ENCODE peak calls at places on chromosomes 4 and X, in four cellular contexts. E is suprapubic skin, I is fibroblast of lung, Y is BE2C. M is an unnamed sample.
A peak's percentile ranks its signal among the peaks of the same experiment; 100 is the strongest.

GRCh38 chr4:4455199-4455865 is 68.4 kb downstream of the NSG1 start:
- DNase-seq in E (no peak), I (no peak), Y (no peak), M (no peak)

GRCh38 chr4:137664416-137664815 is 132.1 kb upstream of the PCDH18 start:
- DNase-seq in E (no peak), I (peak; percentile 37), Y (no peak), M (peak; percentile 67)

GRCh38 chrX:155768036-155768769 is 112.9 kb upstream of the VAMP7 start:
- DNase-seq in E (no peak), I (peak; percentile 15), Y (no peak), M (peak; percentile 74)

GRCh38 chr4:94395541-94395940 is 52.9 kb upstream of the HPGDS start:
- DNase-seq in E (no peak), I (peak; percentile 22), Y (no peak), M (no peak)

GRCh38 chrX:120260369-120260768 is 9.8 kb downstream of the ZBTB33 start:
- DNase-seq in E (peak; percentile 71), I (no peak), Y (no peak), M (no peak)

GRCh38 chr4:164621886-164622521 is 131.9 kb upstream of the SMIM31 start:
- DNase-seq in E (no peak), I (peak; percentile 44), Y (no peak), M (no peak)

GRCh38 chrX:41824551-41824950 is 98.8 kb downstream of the CASK start:
- DNase-seq in E (no peak), I (peak; percentile 67), Y (no peak), M (peak; percentile 47)

GRCh38 chr4:54272051-54272450 is 43.0 kb downstream of the PDGFRA start:
- DNase-seq in E (no peak), I (no peak), Y (no peak), M (no peak)

GRCh38 chr4:185379326-185380295 is 16.1 kb downstream of the LRP2BP start:
- DNase-seq in E (no peak), I (no peak), Y (no peak), M (no peak)

GRCh38 chrX:124211312-124211942 is 121.0 kb upstream of the TEX13D start:
- DNase-seq in E (no peak), I (no peak), Y (no peak), M (peak; percentile 30)

GRCh38 chr4:112085156-112086035 is 59.9 kb upstream of the FAM241A start:
- DNase-seq in E (no peak), I (no peak), Y (no peak), M (peak; percentile 16)

GRCh38 chr4:104501290-104501689 is 6.6 kb upstream of the CXXC4 start:
- DNase-seq in E (no peak), I (no peak), Y (no peak), M (no peak)

GRCh38 chr4:40149960-40150385 is 46.9 kb upstream of the RHOH start:
- DNase-seq in E (no peak), I (peak; percentile 54), Y (peak; percentile 62), M (peak; percentile 85)

GRCh38 chr4:56910172-56910967 is 2.7 kb downstream of the REST start:
- DNase-seq in E (no peak), I (peak; percentile 7), Y (no peak), M (no peak)

GRCh38 chrX:133850414-133850813 is 135.0 kb downstream of the GPC3 start:
- DNase-seq in E (no peak), I (no peak), Y (no peak), M (peak; percentile 7)

DNA sequence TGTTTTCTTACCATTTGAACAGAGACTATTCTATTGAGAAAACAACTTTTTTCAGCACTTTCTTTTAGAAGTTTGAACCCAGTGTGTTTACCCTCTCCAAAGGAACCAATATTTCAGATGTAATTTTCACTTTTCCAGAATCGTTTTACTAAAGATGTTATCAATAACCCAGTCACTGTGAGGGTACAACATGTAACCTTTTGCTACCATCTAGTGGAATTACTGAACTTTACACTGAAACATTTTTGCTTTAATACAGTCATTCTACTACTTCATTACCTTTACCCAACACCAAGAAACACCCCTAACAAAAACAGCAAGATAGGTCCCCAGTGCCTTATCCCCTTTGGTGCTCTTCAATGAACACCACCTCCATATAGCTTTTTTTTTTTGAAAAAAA is 33.1 kb upstream of the PRDX4 start:
- DNase-seq in E (no peak), I (no peak), Y (no peak), M (peak; percentile 18)
- TF ChIP-seq CTCF in E (no peak), I (no peak), Y (peak; percentile 38), M (peak; percentile 28)

DNA sequence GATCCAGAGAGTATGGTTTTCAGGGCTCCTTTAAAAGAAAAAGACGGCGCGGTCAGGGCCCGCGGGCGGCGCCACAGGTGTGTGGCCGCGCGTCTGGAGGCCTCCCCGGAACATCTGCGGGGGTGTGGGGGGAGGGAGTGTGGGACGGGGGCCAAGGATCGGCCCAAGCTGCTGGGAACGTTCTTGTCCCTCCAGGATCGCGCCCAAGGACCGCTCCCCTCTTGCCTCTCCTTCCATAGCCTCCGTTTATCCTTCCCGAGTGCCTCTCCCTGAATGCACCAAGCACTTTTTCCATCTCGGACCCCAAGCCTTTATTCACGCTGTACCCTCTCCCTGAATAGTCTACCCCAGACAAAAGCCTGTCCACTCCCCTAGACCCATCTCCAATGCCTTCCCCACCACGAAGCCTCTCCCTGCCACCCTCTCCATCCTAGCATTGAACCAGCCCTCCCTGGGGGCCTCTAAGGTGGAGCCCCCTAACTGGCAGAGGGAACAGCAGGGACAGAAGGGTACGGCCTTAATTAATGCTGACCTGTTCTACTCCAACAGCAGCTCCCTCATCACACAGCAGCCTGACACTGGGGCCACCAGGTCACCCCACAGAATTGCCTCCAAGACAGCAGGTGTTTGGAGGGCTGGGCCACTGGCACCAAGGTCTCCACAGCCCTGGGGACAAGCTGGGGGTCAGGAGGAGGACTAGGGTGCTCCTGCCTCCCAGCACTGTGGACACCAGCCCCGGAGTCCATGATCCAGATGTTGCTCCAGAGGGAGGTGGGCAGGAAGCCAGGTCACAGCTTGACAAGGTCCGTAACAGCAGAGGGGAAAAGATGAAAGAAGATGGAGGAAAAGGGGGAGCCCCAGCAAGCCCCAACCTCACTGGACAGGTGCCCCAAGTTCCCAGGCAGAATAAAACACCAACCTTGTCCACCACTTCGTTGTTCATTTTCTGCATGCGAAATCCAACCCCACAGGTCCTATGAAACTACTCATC is 3.9 kb downstream of the CRMP1 start:
- DNase-seq in E (no peak), I (no peak), Y (no peak), M (no peak)
- H3K4me3 ChIP-seq in E (peak overlapping the region; percentile 50), I (no peak overlapping the region), Y (peak overlapping the region; percentile 93), M (no peak overlapping the region)

DNA sequence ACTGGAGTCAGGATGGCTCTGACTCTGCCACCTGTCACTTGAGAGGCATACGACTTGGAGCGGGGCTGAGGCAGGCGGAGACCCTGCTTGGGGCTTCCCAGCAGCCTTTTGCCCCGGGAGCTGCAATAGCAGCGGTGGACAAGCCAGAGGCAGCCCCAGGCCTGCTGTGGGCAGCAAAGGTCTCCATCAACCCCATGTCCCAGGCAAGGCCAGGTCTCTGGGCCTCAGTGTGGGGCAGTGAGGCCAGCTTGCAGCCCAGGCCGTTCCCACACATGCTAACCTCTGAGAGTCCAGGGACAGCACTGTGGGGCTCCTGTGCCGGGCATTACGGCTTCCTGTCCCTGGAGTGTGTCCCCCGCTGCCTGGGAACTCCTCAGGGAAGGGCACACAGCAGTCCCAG is 53.0 kb downstream of the FAM53A start:
- DNase-seq in E (no peak), I (no peak), Y (no peak), M (no peak)
- TF ChIP-seq CTCF in E (no peak), I (no peak), Y (no peak), M (no peak)

DNA sequence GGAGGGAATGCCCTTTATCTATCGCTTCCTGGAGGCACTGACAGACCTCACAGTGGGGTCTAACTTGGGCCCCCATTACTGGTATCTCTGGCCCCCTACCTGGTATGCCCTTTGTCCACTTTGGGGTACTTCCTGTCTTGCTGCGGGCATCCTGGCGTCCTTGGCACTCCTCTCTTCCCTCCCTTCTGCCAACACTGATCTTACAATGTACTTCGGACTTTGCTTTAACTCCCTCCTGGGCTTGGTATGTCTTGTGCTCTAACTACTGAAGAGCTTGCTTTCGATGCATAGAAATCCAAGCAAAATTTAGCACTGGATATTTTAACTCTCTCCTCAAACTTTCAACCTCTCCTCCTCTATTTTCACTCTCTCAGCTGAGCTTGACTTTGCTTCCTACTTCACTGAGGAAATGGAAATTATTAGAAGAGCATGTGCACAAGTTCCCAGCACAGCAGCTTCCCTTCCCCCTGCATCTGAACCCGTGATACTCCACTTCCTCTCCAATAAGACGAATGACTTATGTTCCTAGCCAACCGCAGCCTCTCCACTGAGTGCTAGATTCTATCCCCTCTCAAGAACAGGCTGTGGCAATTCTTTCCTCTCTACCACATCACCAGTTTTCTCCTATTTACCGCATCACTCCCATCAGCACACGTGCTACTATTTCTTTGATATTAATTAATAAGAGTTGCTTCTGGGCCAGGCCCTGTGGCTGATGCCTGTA is 52.9 kb downstream of the SUPT20HL2 start:
- DNase-seq in E (no peak), I (peak; percentile 50), Y (no peak), M (peak; percentile 75)
- H3K4me3 ChIP-seq in E (no peak overlapping the region), I (no peak overlapping the region), Y (no peak overlapping the region), M (no peak overlapping the region)

DNA sequence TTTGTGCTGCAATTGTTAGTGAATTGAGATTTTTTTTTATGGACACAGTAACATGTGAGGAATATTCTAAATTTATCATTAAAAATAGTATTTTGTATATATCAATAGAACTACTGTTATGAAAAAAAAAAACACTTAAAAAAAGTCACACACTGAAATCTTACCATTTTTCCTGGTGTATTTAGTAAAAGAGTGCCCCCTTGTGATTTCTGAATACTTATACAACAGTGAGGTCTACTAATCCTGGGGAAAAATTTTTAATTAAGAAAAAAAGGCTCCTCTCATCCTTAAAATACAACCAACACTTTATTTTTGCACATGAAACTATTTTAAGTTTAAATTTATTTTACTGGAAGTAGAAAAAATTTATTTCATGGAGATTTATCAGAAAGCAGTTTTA is 56.4 kb upstream of the SPOCK3 start:
- DNase-seq in E (no peak), I (peak; percentile 23), Y (no peak), M (peak; percentile 27)
- TF ChIP-seq CTCF in E (no peak), I (no peak), Y (peak; percentile 42), M (peak; percentile 32)

GRCh38 chr4:15355464-15355863 is 72.4 kb upstream of the C1QTNF7 start:
- DNase-seq in E (no peak), I (no peak), Y (no peak), M (no peak)
- H3K4me3 ChIP-seq in E (no peak overlapping the region), I (no peak overlapping the region), Y (no peak overlapping the region), M (no peak overlapping the region)

GRCh38 chrX:20217906-20218305 is 48.8 kb downstream of the RPS6KA3 start:
- DNase-seq in E (no peak), I (no peak), Y (no peak), M (no peak)

GRCh38 chrX:20217279-20217678 is 49.4 kb downstream of the RPS6KA3 start:
- DNase-seq in E (no peak), I (peak; percentile 67), Y (no peak), M (peak; percentile 75)

GRCh38 chrX:20215565-20215964 is 51.1 kb downstream of the RPS6KA3 start:
- DNase-seq in E (no peak), I (no peak), Y (no peak), M (no peak)

GRCh38 chrX:20221902-20222301 is 44.8 kb downstream of the RPS6KA3 start:
- DNase-seq in E (no peak), I (peak; percentile 24), Y (no peak), M (peak; percentile 34)

GRCh38 chrX:20218809-20219505 is 47.8 kb downstream of the RPS6KA3 start:
- DNase-seq in E (no peak), I (no peak), Y (peak; percentile 2), M (peak; percentile 65)
- TF ChIP-seq CTCF in E (no peak), I (no peak), Y (no peak), M (peak; percentile 45)

GRCh38 chrX:10617186-10617963 is 3.0 kb downstream of the MID1 start:
- DNase-seq in E (no peak), I (peak; percentile 14), Y (no peak), M (no peak)
- H3K4me3 ChIP-seq in E (no peak overlapping the region), I (peak overlapping the region; percentile 62), Y (peak overlapping the region; percentile 81), M (peak overlapping the region; percentile 69)